ENCODE peak calls at places on chromosomes 4 and X, in six cellular contexts. One of them, this sample, is unnamed. For H3K4me1, the result is how much of the 10 kb centered on the place peaks cover.

GRCh38 chrX:119870626-119871131 is 854 bp downstream of the RNF113A start:
- DNase-seq in fibroblast of lung: peak
- DNase-seq in PC-9: peak
- DNase-seq in OCI-LY7: peak
- DNase-seq in stomach: no peak
- DNase-seq in thyroid gland: peak
- DNase-seq in this sample: peak

GRCh38 chr4:177546745-177547144 is 104.5 kb upstream of the AGA start:
- DNase-seq in OCI-LY7: no peak
- DNase-seq in fibroblast of lung: peak
- DNase-seq in thyroid gland: no peak
- DNase-seq in stomach: no peak
- DNase-seq in PC-9: no peak
- DNase-seq in this sample: no peak

GRCh38 chr4:26320159-26320452 is 708 bp upstream of the RBPJ start:
- DNase-seq in stomach: no peak
- DNase-seq in thyroid gland: no peak
- DNase-seq in fibroblast of lung: peak
- DNase-seq in OCI-LY7: peak
- DNase-seq in PC-9: peak
- DNase-seq in this sample: no peak

GRCh38 chrX:93874554-93874953 is 200.5 kb downstream of the FAM133A start:
- DNase-seq in OCI-LY7: peak
- DNase-seq in fibroblast of lung: no peak
- DNase-seq in thyroid gland: no peak
- DNase-seq in stomach: no peak
- DNase-seq in PC-9: no peak
- DNase-seq in this sample: no peak

GRCh38 chrX:78314561-78314960 is 12.8 kb downstream of the CYSLTR1 start:
- DNase-seq in thyroid gland: no peak
- DNase-seq in fibroblast of lung: no peak
- DNase-seq in stomach: no peak
- DNase-seq in OCI-LY7: no peak
- DNase-seq in PC-9: no peak
- DNase-seq in this sample: no peak

GRCh38 chr4:56656346-56656643 is 24.8 kb downstream of the HOPX start:
- DNase-seq in PC-9: no peak
- DNase-seq in thyroid gland: no peak
- DNase-seq in fibroblast of lung: peak
- DNase-seq in OCI-LY7: no peak
- DNase-seq in stomach: peak
- DNase-seq in this sample: no peak

GRCh38 chr4:130568746-130569145 is 1472.8 kb downstream of the C4orf33 start:
- DNase-seq in stomach: no peak
- DNase-seq in PC-9: no peak
- DNase-seq in thyroid gland: no peak
- DNase-seq in fibroblast of lung: no peak
- DNase-seq in OCI-LY7: peak
- DNase-seq in this sample: no peak

GRCh38 chr4:6576512-6576911 is 1.5 kb downstream of the MAN2B2 start:
- DNase-seq in stomach: peak
- DNase-seq in fibroblast of lung: no peak
- DNase-seq in OCI-LY7: no peak
- DNase-seq in thyroid gland: peak
- DNase-seq in PC-9: no peak
- DNase-seq in this sample: peak

GRCh38 chr4:71473541-71474240 is 134.9 kb downstream of the SLC4A4 start:
- DNase-seq in fibroblast of lung: no peak
- DNase-seq in PC-9: no peak
- DNase-seq in OCI-LY7: no peak
- DNase-seq in thyroid gland: peak
- DNase-seq in stomach: no peak
- DNase-seq in this sample: no peak

GRCh38 chr4:142079951-142080350 is 443.6 kb downstream of the IL15 start:
- DNase-seq in thyroid gland: no peak
- DNase-seq in OCI-LY7: no peak
- DNase-seq in stomach: no peak
- DNase-seq in fibroblast of lung: no peak
- DNase-seq in PC-9: no peak
- DNase-seq in this sample: no peak

GRCh38 chr4:162163892-162164759 is at the start of gene FSTL5:
- DNase-seq in thyroid gland: peak
- DNase-seq in stomach: peak
- DNase-seq in fibroblast of lung: peak
- DNase-seq in PC-9: peak
- DNase-seq in OCI-LY7: no peak
- DNase-seq in this sample: no peak

GRCh38 chr4:8250167-8250566 is 19.4 kb upstream of the HTRA3 start:
- DNase-seq in thyroid gland: no peak
- DNase-seq in stomach: no peak
- DNase-seq in fibroblast of lung: no peak
- DNase-seq in PC-9: no peak
- DNase-seq in OCI-LY7: no peak
- DNase-seq in this sample: no peak

GRCh38 chr4:86918539-86919072 is 16.2 kb upstream of the AFF1 start:
- DNase-seq in OCI-LY7: no peak
- DNase-seq in stomach: no peak
- DNase-seq in thyroid gland: no peak
- DNase-seq in PC-9: no peak
- DNase-seq in fibroblast of lung: peak
- DNase-seq in this sample: no peak

GRCh38 chr4:94459462-94460161 is 7.9 kb downstream of the PDLIM5 start:
- DNase-seq in OCI-LY7: no peak
- DNase-seq in stomach: no peak
- DNase-seq in thyroid gland: no peak
- DNase-seq in fibroblast of lung: no peak
- DNase-seq in PC-9: no peak
- DNase-seq in this sample: no peak
- H3K27ac ChIP-seq in OCI-LY7: no peak
- H3K27ac ChIP-seq in stomach: no peak
- H3K27ac ChIP-seq in thyroid gland: peak
- H3K27ac ChIP-seq in fibroblast of lung: no peak
- H3K27ac ChIP-seq in PC-9: no peak
- H3K27ac ChIP-seq in this sample: no peak

GRCh38 chr4:10168151-10168550 is 51.6 kb upstream of the WDR1 start:
- DNase-seq in PC-9: no peak
- DNase-seq in OCI-LY7: no peak
- DNase-seq in thyroid gland: no peak
- DNase-seq in fibroblast of lung: no peak
- DNase-seq in stomach: no peak
- DNase-seq in this sample: no peak
- H3K4me1 ChIP-seq in PC-9: under half
- H3K4me1 ChIP-seq in OCI-LY7: under half
- H3K4me1 ChIP-seq in thyroid gland: under half
- H3K4me1 ChIP-seq in fibroblast of lung: under half
- H3K4me1 ChIP-seq in stomach: under half
- H3K4me1 ChIP-seq in this sample: under half

DNA sequence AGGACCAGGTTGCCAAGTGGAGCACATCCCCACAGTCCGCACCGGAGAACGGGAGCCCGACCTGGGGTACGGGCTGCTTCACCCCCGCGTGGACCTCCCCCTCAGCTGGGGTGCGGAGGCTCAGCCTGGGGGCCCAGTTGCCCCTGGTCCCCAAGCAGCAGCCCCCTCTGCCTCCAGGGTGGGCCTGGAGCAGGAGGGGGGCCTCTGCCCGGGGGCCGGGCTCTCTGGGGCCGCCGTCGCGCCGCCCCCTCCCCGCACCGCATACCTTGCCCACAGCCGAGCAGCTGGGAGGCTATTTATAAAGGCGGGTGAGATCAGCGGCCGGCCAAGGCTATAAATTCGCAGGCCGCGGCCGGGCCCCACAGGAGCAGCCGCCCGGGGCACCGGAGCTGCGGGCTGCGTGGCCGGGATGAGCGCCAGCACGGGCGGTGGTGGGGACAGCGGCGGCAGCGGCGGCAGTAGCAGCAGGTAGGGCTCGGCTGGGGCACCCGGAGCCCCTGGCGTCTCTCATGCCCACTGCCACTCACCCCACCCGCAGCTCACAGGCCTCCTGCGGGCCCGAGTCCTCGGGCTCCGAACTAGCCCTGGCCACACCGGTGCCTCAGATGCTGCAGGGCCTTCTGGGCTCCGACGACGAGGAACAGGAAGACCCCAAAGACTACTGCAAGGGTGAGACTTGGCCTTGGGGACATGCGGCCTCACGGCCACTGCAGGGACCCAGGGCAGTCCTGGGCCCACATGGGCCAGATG is at the start of gene SRPK3:
- DNase-seq in fibroblast of lung: no peak
- DNase-seq in PC-9: no peak
- DNase-seq in thyroid gland: no peak
- DNase-seq in OCI-LY7: no peak
- DNase-seq in stomach: no peak
- DNase-seq in this sample: no peak
- TF ChIP-seq CTCF in fibroblast of lung: no peak
- TF ChIP-seq CTCF in PC-9: no peak
- TF ChIP-seq CTCF in thyroid gland: no peak
- TF ChIP-seq CTCF in OCI-LY7: no peak
- TF ChIP-seq CTCF in stomach: no peak
- TF ChIP-seq CTCF in this sample: no peak

DNA sequence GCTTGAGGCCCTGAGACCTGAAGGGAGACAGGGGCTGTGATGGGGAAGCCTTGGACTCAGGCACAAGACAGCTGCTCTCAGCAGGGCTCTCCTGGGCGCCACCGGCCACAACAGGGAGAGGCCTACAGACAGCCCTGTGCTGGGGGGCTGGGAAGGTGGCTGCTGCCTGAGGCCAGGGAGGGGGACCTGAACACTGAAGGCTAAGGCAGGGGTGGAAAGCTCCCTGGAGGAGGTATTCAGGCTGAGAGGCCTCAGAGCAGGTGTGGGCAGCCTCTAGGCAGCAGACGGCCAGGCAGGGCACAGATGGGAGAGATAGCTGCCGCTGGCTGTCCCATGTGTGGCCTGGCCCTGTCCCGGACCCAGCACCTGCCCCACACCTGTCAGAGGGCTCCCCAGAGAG is 33.0 kb downstream of the TACC3 start:
- DNase-seq in stomach: no peak
- DNase-seq in thyroid gland: no peak
- DNase-seq in PC-9: no peak
- DNase-seq in OCI-LY7: peak
- DNase-seq in fibroblast of lung: no peak
- DNase-seq in this sample: no peak
- H3K27ac ChIP-seq in stomach: no peak
- H3K27ac ChIP-seq in thyroid gland: no peak
- H3K27ac ChIP-seq in PC-9: no peak
- H3K27ac ChIP-seq in OCI-LY7: no peak
- H3K27ac ChIP-seq in fibroblast of lung: no peak
- H3K27ac ChIP-seq in this sample: no peak

DNA sequence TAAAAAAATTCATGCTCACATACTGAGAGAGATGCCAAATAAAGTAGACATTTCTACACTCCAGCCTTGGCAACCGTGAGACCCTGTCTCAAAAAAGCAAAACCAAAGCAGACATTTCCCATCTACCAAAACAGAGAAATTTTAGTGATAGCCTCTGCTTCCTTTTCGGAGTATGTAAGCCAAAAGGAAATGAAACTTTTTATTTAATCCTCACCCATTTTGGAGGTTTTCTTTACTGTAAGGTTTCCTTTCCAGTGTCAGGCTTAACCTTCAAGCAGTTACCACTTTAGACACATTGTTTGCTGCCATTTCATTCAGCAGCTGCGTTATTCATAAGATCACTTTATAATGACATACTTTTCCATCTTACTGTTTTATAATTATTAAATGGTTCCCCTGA is 15.9 kb downstream of the ADD1 start:
- DNase-seq in fibroblast of lung: no peak
- DNase-seq in thyroid gland: no peak
- DNase-seq in PC-9: no peak
- DNase-seq in stomach: no peak
- DNase-seq in OCI-LY7: peak
- DNase-seq in this sample: no peak
- H3K4me1 ChIP-seq in fibroblast of lung: under half
- H3K4me1 ChIP-seq in thyroid gland: half or more
- H3K4me1 ChIP-seq in PC-9: under half
- H3K4me1 ChIP-seq in stomach: half or more
- H3K4me1 ChIP-seq in OCI-LY7: under half
- H3K4me1 ChIP-seq in this sample: under half

GRCh38 chr4:31538877-31539276 is 818.7 kb downstream of the PCDH7 start:
- DNase-seq in OCI-LY7: no peak
- DNase-seq in stomach: no peak
- DNase-seq in PC-9: no peak
- DNase-seq in fibroblast of lung: no peak
- DNase-seq in thyroid gland: no peak
- DNase-seq in this sample: no peak
- TF ChIP-seq CTCF in OCI-LY7: no peak
- TF ChIP-seq CTCF in stomach: no peak
- TF ChIP-seq CTCF in PC-9: no peak
- TF ChIP-seq CTCF in fibroblast of lung: no peak
- TF ChIP-seq CTCF in thyroid gland: no peak
- TF ChIP-seq CTCF in this sample: no peak

DNA sequence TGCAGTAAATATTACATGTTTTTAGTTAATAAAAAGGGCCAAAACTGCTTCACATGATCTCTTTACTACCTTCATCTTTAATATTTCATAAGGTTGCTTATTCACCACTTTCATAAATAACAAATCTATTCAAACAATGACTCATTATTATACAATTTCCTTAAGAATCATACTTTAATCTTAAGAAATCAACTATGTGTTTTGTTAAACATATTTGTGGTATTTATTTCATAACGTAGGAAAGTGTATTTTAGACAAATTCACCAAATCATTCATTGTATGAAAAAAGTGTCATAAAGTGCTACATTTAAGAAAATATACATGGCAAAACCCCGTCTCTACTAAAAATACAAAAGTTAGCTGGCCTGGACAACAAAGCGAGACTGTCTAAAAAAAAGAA is 150.5 kb upstream of the RXFP1 start:
- DNase-seq in PC-9: peak
- DNase-seq in stomach: no peak
- DNase-seq in fibroblast of lung: peak
- DNase-seq in OCI-LY7: no peak
- DNase-seq in thyroid gland: no peak
- DNase-seq in this sample: no peak
- H3K27ac ChIP-seq in PC-9: peak
- H3K27ac ChIP-seq in stomach: no peak
- H3K27ac ChIP-seq in fibroblast of lung: no peak
- H3K27ac ChIP-seq in OCI-LY7: no peak
- H3K27ac ChIP-seq in thyroid gland: no peak
- H3K27ac ChIP-seq in this sample: no peak

DNA sequence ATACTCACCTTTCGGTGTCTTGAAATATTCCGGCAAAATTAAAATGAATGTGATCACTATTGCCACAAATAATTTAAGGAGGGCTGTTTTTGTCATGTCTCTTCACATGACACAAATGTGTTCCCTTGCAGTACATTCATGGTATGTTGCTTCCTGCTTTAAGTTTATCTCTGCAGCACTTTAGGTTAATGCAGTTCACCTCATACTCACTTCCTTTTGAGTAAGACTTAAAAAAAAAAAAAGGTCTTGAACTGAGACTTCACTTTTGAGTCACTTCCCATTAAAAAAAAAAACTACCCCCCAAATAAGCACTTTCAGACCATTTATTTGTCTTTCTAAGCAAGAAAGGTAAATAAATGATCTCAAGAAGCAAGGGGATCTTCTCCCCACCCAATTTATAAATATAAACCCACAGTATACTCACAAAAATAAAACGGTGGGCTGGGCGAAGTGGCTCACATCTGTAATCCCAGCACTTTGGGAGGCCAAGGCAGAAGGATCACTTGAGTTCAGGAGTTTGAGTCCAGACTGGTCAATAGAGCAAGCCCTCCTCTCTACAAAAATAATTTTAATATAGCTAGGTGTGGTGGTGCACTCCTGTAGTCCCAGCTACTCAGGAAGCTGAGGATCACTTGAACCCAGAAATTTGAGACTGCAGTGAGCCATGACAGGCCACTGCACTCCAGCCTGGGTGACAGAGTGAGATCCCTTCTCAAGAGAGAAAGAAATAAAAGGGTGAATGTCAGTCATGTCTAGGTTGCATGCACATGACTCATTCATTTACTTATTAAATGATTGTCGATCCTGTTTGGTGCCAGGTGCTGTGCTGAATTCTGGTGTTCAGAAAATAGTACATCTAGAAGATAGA is at the start of gene TMEM156:
- DNase-seq in PC-9: peak
- DNase-seq in stomach: no peak
- DNase-seq in thyroid gland: no peak
- DNase-seq in OCI-LY7: peak
- DNase-seq in fibroblast of lung: peak
- DNase-seq in this sample: no peak
- H3K4me1 ChIP-seq in PC-9: half or more
- H3K4me1 ChIP-seq in stomach: under half
- H3K4me1 ChIP-seq in thyroid gland: under half
- H3K4me1 ChIP-seq in OCI-LY7: half or more
- H3K4me1 ChIP-seq in fibroblast of lung: under half
- H3K4me1 ChIP-seq in this sample: under half

This sample was measured in prostate gland.